ENCODE peak calls at places on chromosomes 16 and 17, in eight cellular contexts. M is A549, K is prostate gland, C is cardiac muscle cell, E is thyroid gland, L is neural progenitor cell, Y is OCI-LY7, X is left ventricle myocardium inferior. A is an unnamed sample.

GRCh38 chr17:38893612-38894011 is 23.8 kb downstream of the LASP1 start:
- DNase-seq in M (no peak), K (no peak), C (no peak), E (no peak), L (peak; percentile 13), Y (no peak), X (peak; percentile 56), A (no peak)

GRCh38 chr16:31488630-31489564 is 6.0 kb downstream of the SLC5A2 start:
- DNase-seq in M (no peak), K (no peak), C (no peak), E (peak; percentile 18), L (no peak), Y (no peak), X (no peak), A (no peak)

GRCh38 chr16:15961060-15961511 is 11.7 kb downstream of the ABCC1 start:
- DNase-seq in M (no peak), K (no peak), C (no peak), E (no peak), L (no peak), Y (peak; percentile 30), X (no peak), A (peak; percentile 94)

GRCh38 chr17:14019186-14019956 is 49.9 kb upstream of the COX10 start:
- DNase-seq in M (no peak), K (peak; percentile 41), C (no peak), E (no peak), L (no peak), Y (no peak), X (no peak), A (no peak)

GRCh38 chr17:50817838-50818237 is 17.5 kb upstream of the WFIKKN2 start:
- DNase-seq in M (no peak), K (no peak), C (no peak), E (no peak), L (no peak), Y (no peak), X (no peak), A (no peak)

GRCh38 chr16:29804455-29805231 is 1.7 kb upstream of the MAZ start:
- DNase-seq in M (no peak), K (peak; percentile 45), C (no peak), E (peak; percentile 89), L (peak; percentile 43), Y (peak; percentile 53), X (peak; percentile 67), A (no peak)

GRCh38 chr16:1965610-1966009 is 984 bp upstream of the RPS2 start:
- DNase-seq in M (no peak), K (no peak), C (no peak), E (no peak), L (no peak), Y (peak; percentile 33), X (no peak), A (no peak)

GRCh38 chr17:8994319-8994718 is 27.0 kb upstream of the NTN1 start:
- DNase-seq in M (peak; percentile 62), K (no peak), C (peak; percentile 83), E (peak; percentile 21), L (peak; percentile 78), Y (peak; percentile 45), X (peak; percentile 73), A (no peak)

GRCh38 chr16:67431805-67432476 is 1.0 kb downstream of the HSD11B2 start:
- DNase-seq in M (no peak), K (no peak), C (no peak), E (no peak), L (peak; percentile 44), Y (no peak), X (no peak), A (no peak)

GRCh38 chr16:90083139-90083538 is 6.0 kb upstream of the PRDM7 start:
- DNase-seq in M (no peak), K (no peak), C (no peak), E (no peak), L (no peak), Y (no peak), X (no peak), A (no peak)

DNA sequence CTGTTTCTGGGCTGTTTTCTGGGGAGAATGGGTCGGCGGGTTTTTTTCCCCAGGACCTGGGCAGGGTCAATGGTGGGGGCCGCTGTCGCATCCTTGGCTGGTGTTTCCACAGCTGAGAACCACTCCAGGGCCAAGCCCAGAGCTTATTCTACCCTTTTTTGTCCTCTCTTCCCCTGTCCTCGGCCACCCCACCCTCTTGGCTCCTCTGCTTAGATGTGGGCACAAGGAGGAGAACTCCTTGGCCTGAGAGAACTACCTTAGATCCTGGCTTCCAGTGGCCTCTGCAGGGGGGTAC is 4.0 kb downstream of the NOD2 start:
- DNase-seq in M (no peak), K (no peak), C (no peak), E (no peak), L (no peak), Y (no peak), X (no peak), A (no peak)
- H3K4me1 ChIP-seq in M (peaks cover 5% of the 10 kb centered on the region), K (no peaks in the 10 kb centered on the region), C (no peaks in the 10 kb centered on the region), E (peaks cover 3% of the 10 kb centered on the region), L (peaks cover 23% of the 10 kb centered on the region), Y (no peaks in the 10 kb centered on the region), X (peaks cover 48% of the 10 kb centered on the region), A (peaks cover 31% of the 10 kb centered on the region)

GRCh38 chr16:84548971-84549844 is 44.7 kb upstream of the MEAK7 start:
- DNase-seq in M (no peak), K (no peak), C (no peak), E (no peak), L (no peak), Y (no peak), X (no peak), A (peak; percentile 42)

GRCh38 chr16:84548508-84548907 is 44.0 kb upstream of the MEAK7 start:
- DNase-seq in M (no peak), K (no peak), C (no peak), E (no peak), L (no peak), Y (no peak), X (no peak), A (no peak)

GRCh38 chr16:84547539-84548058 is 43.1 kb upstream of the MEAK7 start:
- DNase-seq in M (no peak), K (no peak), C (peak; percentile 81), E (no peak), L (peak; percentile 70), Y (no peak), X (no peak), A (peak; percentile 51)

GRCh38 chr16:84552135-84552534 is 47.7 kb upstream of the MEAK7 start:
- DNase-seq in M (no peak), K (no peak), C (no peak), E (no peak), L (no peak), Y (no peak), X (no peak), A (no peak)

DNA sequence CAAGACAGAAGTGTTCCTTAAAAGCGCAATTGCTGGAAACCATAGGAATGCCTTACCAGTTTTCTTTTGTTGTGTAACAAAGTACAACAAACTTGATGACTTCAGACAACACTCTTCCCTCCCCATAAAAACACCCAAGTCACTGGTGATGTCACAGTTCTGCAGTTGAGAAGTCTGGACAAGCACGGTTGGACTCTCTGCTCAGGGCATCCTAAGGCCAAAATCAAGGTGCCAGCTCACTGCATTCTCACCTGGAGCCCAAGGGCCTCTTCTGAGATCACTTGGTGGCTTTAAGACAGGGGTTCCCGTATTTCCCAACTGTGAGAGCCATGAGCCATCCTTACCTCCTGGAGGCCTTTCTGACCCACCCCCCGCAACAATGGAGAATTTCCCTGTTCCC is 45.6 kb upstream of the MEAK7 start:
- DNase-seq in M (peak; percentile 25), K (no peak), C (no peak), E (no peak), L (no peak), Y (no peak), X (no peak), A (no peak)
- H3K27ac ChIP-seq in M (no peak overlapping the region), K (no peak overlapping the region), C (no peak overlapping the region), E (peak overlapping the region; percentile 56), L (no peak overlapping the region), Y (no peak overlapping the region), X (no peak overlapping the region), A (peak overlapping the region; percentile 75)

GRCh38 chr16:75494184-75494583 is 1.1 kb downstream of the CHST6 start:
- DNase-seq in M (no peak), K (no peak), C (no peak), E (no peak), L (no peak), Y (no peak), X (no peak), A (no peak)
- H3K4me3 ChIP-seq in M (no peak overlapping the region), K (no peak overlapping the region), C (peak overlapping the region; percentile 35), E (no peak overlapping the region), L (peak overlapping the region; percentile 77), Y (no peak overlapping the region), X (peak overlapping the region; percentile 63), A (no peak overlapping the region)

GRCh38 chr17:79020631-79021301 is 3.2 kb upstream of the C1QTNF1 start:
- DNase-seq in M (no peak), K (no peak), C (no peak), E (no peak), L (no peak), Y (no peak), X (no peak), A (no peak)

GRCh38 chr17:79023886-79024771 is at the start of gene C1QTNF1:
- DNase-seq in M (peak; percentile 35), K (no peak), C (peak; percentile 68), E (peak; percentile 22), L (peak; percentile 86), Y (no peak), X (peak; percentile 69), A (no peak)

GRCh38 chr17:79023180-79023705 is 726 bp upstream of the C1QTNF1 start:
- DNase-seq in M (no peak), K (no peak), C (no peak), E (no peak), L (no peak), Y (no peak), X (no peak), A (no peak)

GRCh38 chr17:79024901-79025737 is 1.1 kb downstream of the C1QTNF1 start:
- DNase-seq in M (no peak), K (peak; percentile 83), C (peak; percentile 48), E (peak; percentile 40), L (no peak), Y (no peak), X (peak; percentile 76), A (no peak)

DNA sequence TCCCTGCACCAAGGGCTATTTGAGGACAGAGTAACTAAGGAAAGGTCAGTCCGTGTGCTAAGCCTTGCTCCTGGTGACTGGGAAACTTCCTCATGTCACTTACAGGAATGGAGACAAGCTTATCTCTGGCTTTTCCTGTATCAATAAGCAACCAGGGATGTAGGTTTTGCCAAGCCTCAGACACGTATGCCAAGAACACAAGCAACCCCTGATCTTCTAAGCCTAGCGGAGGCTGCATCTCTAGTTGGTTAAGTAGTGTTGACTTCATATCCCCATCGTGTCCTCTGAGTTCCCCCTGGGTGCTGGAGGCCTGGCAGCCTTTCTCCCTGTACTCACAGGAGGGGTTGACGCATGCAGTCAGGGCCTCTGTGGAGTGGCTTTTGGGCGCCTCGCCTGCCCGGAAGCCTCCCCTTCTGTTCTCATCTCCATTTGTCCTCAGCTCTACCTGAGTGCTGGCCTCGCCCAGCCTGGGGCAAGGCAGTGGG is 1.4 kb upstream of the C1QTNF1 start:
- DNase-seq in M (no peak), K (no peak), C (no peak), E (no peak), L (no peak), Y (no peak), X (peak; percentile 81), A (no peak)
- H3K4me1 ChIP-seq in M (peaks cover 41% of the 10 kb centered on the region), K (peaks cover 18% of the 10 kb centered on the region), C (peaks cover 49% of the 10 kb centered on the region), E (peaks cover 9% of the 10 kb centered on the region), L (peaks cover 9% of the 10 kb centered on the region), Y (no peaks in the 10 kb centered on the region), X (peaks cover 82% of the 10 kb centered on the region), A (peaks cover 4% of the 10 kb centered on the region)

A was measured in naive thymus-derived CD4-positive, alpha-beta T cell.